ENCODE peak calls at places on chromosomes 1 and 21, in five cellular contexts. F is CD4-positive, alpha-beta T cell; R is stimulated activated CD4-positive, alpha-beta T cell treated with anti-CD3 and anti-CD28 coated beads, TNF-alpha, amount 100 ng/mL, for 24 hours; M is AG10803; K is endodermal cell. E is an unnamed sample.

GRCh38 chr1:206915085-206915735 is 6.5 kb downstream of the FCMR start:
- DNase-seq in K (no peak), F (no peak), R (no peak), M (no peak), E (no peak)

GRCh38 chr1:77361621-77362020 is 79.8 kb downstream of the AK5 start:
- DNase-seq in M (no peak), R (no peak), K (no peak), F (no peak), E (no peak)

GRCh38 chr21:18409579-18409978 is 6.0 kb upstream of the TMPRSS15 start:
- DNase-seq in R (no peak), K (no peak), M (no peak), F (no peak), E (no peak)

GRCh38 chr1:4529579-4530445 is 124.6 kb upstream of the AJAP1 start:
- DNase-seq in F (no peak), M (no peak), K (no peak), R (no peak), E (no peak)

GRCh38 chr1:116139592-116140134 is 28.5 kb downstream of the MAB21L3 start:
- DNase-seq in R (no peak), F (no peak), M (no peak), K (no peak), E (no peak)

GRCh38 chr1:245997471-245998258 is 509.4 kb downstream of the SMYD3 start:
- DNase-seq in F (no peak), M (peak; percentile 48), R (no peak), K (no peak), E (no peak)

GRCh38 chr21:27572681-27573080 is 605.8 kb upstream of the ADAMTS5 start:
- DNase-seq in R (no peak), M (peak; percentile 91), F (no peak), K (no peak), E (no peak)

GRCh38 chr21:44846485-44847260 is 26.8 kb downstream of the PTTG1IP start:
- DNase-seq in R (peak; percentile 51), K (no peak), M (peak; percentile 61), F (peak; percentile 36), E (no peak)

GRCh38 chr1:38292969-38293368 is 246.4 kb upstream of the POU3F1 start:
- DNase-seq in F (no peak), M (no peak), K (no peak), R (no peak), E (no peak)

GRCh38 chr1:162300057-162300917 is 76.4 kb downstream of the SPATA46 start:
- DNase-seq in F (no peak), K (no peak), R (no peak), M (no peak), E (no peak)

GRCh38 chr21:35222021-35222420 is 172.9 kb upstream of the RUNX1 start:
- DNase-seq in F (no peak), R (no peak), K (no peak), M (no peak), E (no peak)

GRCh38 chr1:192538407-192539311 is 36.9 kb upstream of the RGS1 start:
- DNase-seq in F (no peak), M (peak; percentile 60), K (no peak), R (no peak), E (peak; percentile 31)

GRCh38 chr1:54528613-54529012 is 19.4 kb upstream of the ACOT11 start:
- DNase-seq in R (no peak), M (no peak), F (no peak), K (no peak), E (no peak)

GRCh38 chr1:230137328-230137815 is 70.3 kb downstream of the GALNT2 start:
- DNase-seq in R (no peak), F (no peak), K (no peak), M (peak; percentile 56), E (no peak)

GRCh38 chr1:41333146-41333784 is 28.0 kb upstream of the FOXO6 start:
- DNase-seq in F (no peak), R (peak; percentile 29), K (peak; percentile 22), M (peak; percentile 16), E (no peak)

GRCh38 chr1:118201524-118201923 is 16.5 kb upstream of the SPAG17 start:
- DNase-seq in M (no peak), F (no peak), R (no peak), K (no peak), E (no peak)

GRCh38 chr1:47963093-47963492 is 34.1 kb downstream of the TRABD2B start:
- DNase-seq in F (no peak), K (no peak), R (no peak), M (no peak), E (no peak)

GRCh38 chr21:25938673-25939395 is 204.1 kb downstream of the GABPA start:
- DNase-seq in F (no peak), R (no peak), M (no peak), K (no peak), E (no peak)

GRCh38 chr1:3695326-3696217 is 43.3 kb downstream of the TP73 start:
- DNase-seq in M (peak; percentile 14), R (peak; percentile 42), F (peak; percentile 32), K (peak; percentile 93), E (peak; percentile 18)

GRCh38 chr1:243440406-243440805 is 184.6 kb downstream of the SDCCAG8 start:
- DNase-seq in R (no peak), M (no peak), F (no peak), K (no peak), E (no peak)

GRCh38 chr1:51231121-51231520 is 5.0 kb upstream of the RNF11 start:
- DNase-seq in F (no peak), M (peak; percentile 59), R (no peak), K (no peak), E (no peak)

GRCh38 chr21:33268392-33268735 is 2.2 kb downstream of the IL10RB start:
- DNase-seq in F (no peak), K (peak; percentile 26), R (no peak), M (no peak), E (no peak)

GRCh38 chr1:23371987-23372386 is 2.4 kb upstream of the ZNF436 start:
- DNase-seq in R (no peak), M (no peak), K (peak; percentile 92), F (no peak), E (no peak)

GRCh38 chr1:178362784-178363183 is 134.0 kb downstream of the CLEC20A start:
- DNase-seq in M (peak; percentile 57), K (no peak), F (no peak), R (no peak), E (no peak)

E was measured in naive thymus-derived CD8-positive, alpha-beta T cell.